ENCODE peak calls at places on chromosomes 4 and X, in six cellular contexts. One of them, this sample, is unnamed.
A peak's percentile ranks its signal among the peaks of the same experiment; 100 is the strongest.

GRCh38 chr4:119025916-119026661 is 109.5 kb upstream of the MYOZ2 start:
- DNase-seq in HCT116: peak; percentile 18
- DNase-seq in right cardiac atrium: no peak
- DNase-seq in right lobe of liver: no peak
- DNase-seq in NT2/D1: no peak
- DNase-seq in Peyer's patch: peak; percentile 58
- DNase-seq in this sample: peak; percentile 52

GRCh38 chr4:138602664-138603063 is 360.5 kb upstream of the SLC7A11 start:
- DNase-seq in HCT116: no peak
- DNase-seq in right cardiac atrium: no peak
- DNase-seq in right lobe of liver: no peak
- DNase-seq in Peyer's patch: no peak
- DNase-seq in NT2/D1: no peak
- DNase-seq in this sample: no peak

GRCh38 chr4:85474818-85475630 is at the start of gene ARHGAP24:
- DNase-seq in HCT116: peak; percentile 70
- DNase-seq in right cardiac atrium: peak; percentile 91
- DNase-seq in NT2/D1: peak; percentile 44
- DNase-seq in Peyer's patch: peak; percentile 91
- DNase-seq in right lobe of liver: peak; percentile 84
- DNase-seq in this sample: peak; percentile 92

GRCh38 chrX:149898554-149898953 is 17.6 kb downstream of the MAGEA8 start:
- DNase-seq in Peyer's patch: no peak
- DNase-seq in HCT116: no peak
- DNase-seq in right lobe of liver: no peak
- DNase-seq in NT2/D1: no peak
- DNase-seq in right cardiac atrium: no peak
- DNase-seq in this sample: no peak

GRCh38 chrX:131025336-131025735 is 32.8 kb upstream of the ARHGAP36 start:
- DNase-seq in Peyer's patch: no peak
- DNase-seq in right cardiac atrium: no peak
- DNase-seq in NT2/D1: no peak
- DNase-seq in right lobe of liver: no peak
- DNase-seq in HCT116: no peak
- DNase-seq in this sample: no peak

GRCh38 chr4:20317424-20317985 is 65.8 kb downstream of the SLIT2 start:
- DNase-seq in right lobe of liver: no peak
- DNase-seq in Peyer's patch: no peak
- DNase-seq in right cardiac atrium: no peak
- DNase-seq in NT2/D1: no peak
- DNase-seq in HCT116: no peak
- DNase-seq in this sample: no peak

GRCh38 chr4:39348371-39349265 is 17.5 kb downstream of the RFC1 start:
- DNase-seq in Peyer's patch: no peak
- DNase-seq in NT2/D1: no peak
- DNase-seq in right cardiac atrium: no peak
- DNase-seq in right lobe of liver: no peak
- DNase-seq in HCT116: no peak
- DNase-seq in this sample: no peak

GRCh38 chr4:39451423-39452023 is 7.2 kb downstream of the RPL9 start:
- DNase-seq in right cardiac atrium: no peak
- DNase-seq in HCT116: no peak
- DNase-seq in right lobe of liver: no peak
- DNase-seq in NT2/D1: no peak
- DNase-seq in Peyer's patch: no peak
- DNase-seq in this sample: no peak

GRCh38 chr4:108181704-108182103 is 13.0 kb upstream of the LEF1 start:
- DNase-seq in right lobe of liver: no peak
- DNase-seq in Peyer's patch: no peak
- DNase-seq in HCT116: no peak
- DNase-seq in right cardiac atrium: no peak
- DNase-seq in NT2/D1: no peak
- DNase-seq in this sample: no peak

GRCh38 chr4:177371452-177371851 is 61.8 kb downstream of the NEIL3 start:
- DNase-seq in right lobe of liver: no peak
- DNase-seq in Peyer's patch: no peak
- DNase-seq in NT2/D1: no peak
- DNase-seq in right cardiac atrium: no peak
- DNase-seq in HCT116: no peak
- DNase-seq in this sample: no peak

GRCh38 chrX:155744534-155744933 is 131.8 kb upstream of the TMLHE start:
- DNase-seq in right lobe of liver: no peak
- DNase-seq in right cardiac atrium: no peak
- DNase-seq in NT2/D1: no peak
- DNase-seq in Peyer's patch: no peak
- DNase-seq in HCT116: no peak
- DNase-seq in this sample: no peak

GRCh38 chr4:170214101-170214500 is 124.3 kb upstream of the AADAT start:
- DNase-seq in right lobe of liver: no peak
- DNase-seq in Peyer's patch: no peak
- DNase-seq in HCT116: no peak
- DNase-seq in right cardiac atrium: no peak
- DNase-seq in NT2/D1: no peak
- DNase-seq in this sample: no peak
- H3K4me1 ChIP-seq in right lobe of liver: no peaks in the 10 kb centered on the region
- H3K4me1 ChIP-seq in Peyer's patch: no peaks in the 10 kb centered on the region
- H3K4me1 ChIP-seq in HCT116: no peaks in the 10 kb centered on the region
- H3K4me1 ChIP-seq in right cardiac atrium: no peaks in the 10 kb centered on the region
- H3K4me1 ChIP-seq in NT2/D1: no peaks in the 10 kb centered on the region
- H3K4me1 ChIP-seq in this sample: no peaks in the 10 kb centered on the region

DNA sequence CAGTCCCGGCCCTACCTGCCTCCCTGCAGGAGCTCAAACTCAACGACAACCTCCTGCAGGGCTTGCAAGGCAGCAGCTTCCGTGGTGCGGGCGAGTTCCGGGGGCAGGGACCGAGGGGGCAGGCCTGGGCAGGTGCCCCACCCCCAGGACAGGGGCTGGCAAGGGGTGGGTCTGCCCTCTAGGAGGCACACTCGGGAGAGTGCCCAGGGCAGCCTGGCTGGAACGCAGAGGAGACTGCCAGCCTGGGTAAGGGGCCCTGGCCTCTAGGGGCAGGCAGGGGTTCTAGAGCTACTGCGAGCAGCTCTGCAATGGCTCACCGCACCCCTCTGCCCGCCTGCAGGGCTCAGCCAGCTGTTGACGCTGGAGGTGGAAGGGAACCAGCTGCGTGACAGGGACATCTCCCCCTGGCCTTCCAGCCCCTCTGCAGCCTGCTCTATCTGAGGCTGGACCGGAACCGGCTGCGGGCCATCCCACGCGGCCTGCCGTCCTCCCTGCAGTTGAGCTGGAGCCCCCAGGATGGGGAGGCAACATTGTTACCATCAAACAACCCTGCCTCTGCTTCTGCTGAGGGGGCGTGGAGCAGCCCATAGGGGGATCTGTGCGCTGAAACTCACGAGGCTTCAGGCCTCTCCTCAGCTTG is 12.1 kb upstream of the HAUS7 start:
- DNase-seq in NT2/D1: no peak
- DNase-seq in Peyer's patch: no peak
- DNase-seq in right lobe of liver: no peak
- DNase-seq in HCT116: no peak
- DNase-seq in right cardiac atrium: no peak
- DNase-seq in this sample: no peak
- H3K4me1 ChIP-seq in NT2/D1: peaks cover 2% of the 10 kb centered on the region
- H3K4me1 ChIP-seq in Peyer's patch: no peaks in the 10 kb centered on the region
- H3K4me1 ChIP-seq in right lobe of liver: no peaks in the 10 kb centered on the region
- H3K4me1 ChIP-seq in HCT116: no peaks in the 10 kb centered on the region
- H3K4me1 ChIP-seq in right cardiac atrium: no peaks in the 10 kb centered on the region
- H3K4me1 ChIP-seq in this sample: no peaks in the 10 kb centered on the region

DNA sequence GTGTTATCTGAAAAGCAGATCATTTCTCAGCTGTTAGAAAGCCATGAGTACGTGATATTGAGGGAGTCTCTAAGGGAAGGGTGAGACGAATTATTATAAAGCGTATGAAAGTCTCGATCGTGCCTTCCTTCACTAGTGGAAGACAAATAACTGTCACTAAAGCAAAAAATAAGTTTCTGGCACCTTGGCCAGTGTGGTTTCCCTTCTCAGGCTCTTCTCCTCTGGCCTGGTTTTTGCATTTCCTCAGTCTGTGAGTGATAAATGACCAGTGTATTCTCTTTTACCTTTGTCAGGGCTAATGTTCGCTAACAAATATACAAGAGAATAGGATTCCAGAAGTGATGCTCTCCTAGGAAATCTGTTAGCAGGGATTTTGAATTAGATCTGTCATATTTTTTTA is 19.7 kb downstream of the TXK start:
- DNase-seq in right cardiac atrium: no peak
- DNase-seq in right lobe of liver: no peak
- DNase-seq in NT2/D1: no peak
- DNase-seq in HCT116: no peak
- DNase-seq in Peyer's patch: no peak
- DNase-seq in this sample: no peak
- H3K4me1 ChIP-seq in right cardiac atrium: no peaks in the 10 kb centered on the region
- H3K4me1 ChIP-seq in right lobe of liver: peaks cover 3% of the 10 kb centered on the region
- H3K4me1 ChIP-seq in NT2/D1: peaks cover 5% of the 10 kb centered on the region
- H3K4me1 ChIP-seq in HCT116: peaks cover 2% of the 10 kb centered on the region
- H3K4me1 ChIP-seq in Peyer's patch: no peaks in the 10 kb centered on the region
- H3K4me1 ChIP-seq in this sample: no peaks in the 10 kb centered on the region

GRCh38 chr4:7786040-7786439 is 153.6 kb downstream of the AFAP1 start:
- DNase-seq in NT2/D1: no peak
- DNase-seq in right cardiac atrium: no peak
- DNase-seq in Peyer's patch: no peak
- DNase-seq in right lobe of liver: peak; percentile 22
- DNase-seq in HCT116: no peak
- DNase-seq in this sample: no peak
- H3K4me1 ChIP-seq in NT2/D1: peaks cover 8% of the 10 kb centered on the region
- H3K4me1 ChIP-seq in right cardiac atrium: peaks cover 11% of the 10 kb centered on the region
- H3K4me1 ChIP-seq in Peyer's patch: peaks cover 4% of the 10 kb centered on the region
- H3K4me1 ChIP-seq in right lobe of liver: no peaks in the 10 kb centered on the region
- H3K4me1 ChIP-seq in HCT116: no peaks in the 10 kb centered on the region
- H3K4me1 ChIP-seq in this sample: peaks cover 28% of the 10 kb centered on the region